ENCODE peak calls at places on chromosomes 16 and 17, in nine cellular contexts. O, X, T, N, Y, G, E, Z and B are unnamed samples.

GRCh38 chr17:59634632-59635561 is 15.2 kb downstream of the CLTC start:
- DNase-seq in Z (no peak), T (no peak), Y (peak), O (no peak), E (no peak), G (no peak), X (no peak), N (no peak), B (no peak)

GRCh38 chr16:3945751-3946603 is 65.5 kb upstream of the CREBBP start:
- DNase-seq in Y (peak), T (peak), X (no peak), E (no peak), O (no peak), Z (peak), N (no peak), G (peak), B (no peak)

GRCh38 chr16:1156111-1156982 is 3.4 kb downstream of the CACNA1H start:
- DNase-seq in Z (no peak), N (no peak), E (peak), Y (no peak), X (no peak), O (no peak), T (no peak), G (no peak), B (no peak)

GRCh38 chr17:64343833-64344637 is 46.6 kb downstream of the PECAM1 start:
- DNase-seq in X (no peak), N (no peak), E (peak), Z (peak), G (peak), O (no peak), T (peak), Y (peak), B (no peak)

GRCh38 chr17:38735161-38735997 is 5.2 kb downstream of the CISD3 start:
- DNase-seq in T (no peak), O (peak), X (peak), Y (no peak), Z (no peak), G (no peak), N (no peak), E (peak), B (no peak)

GRCh38 chr16:30628628-30629342 is 18.6 kb upstream of the ZNF689 start:
- DNase-seq in G (peak), O (peak), Y (peak), E (peak), X (peak), T (peak), Z (peak), N (peak), B (peak)

GRCh38 chr17:250487-251300 is 69.2 kb upstream of the DOC2B start:
- DNase-seq in O (peak), Y (no peak), G (no peak), E (peak), Z (no peak), T (no peak), X (peak), N (no peak), B (peak)

GRCh38 chr17:7862692-7863437 is 5.1 kb downstream of the CYB5D1 start:
- DNase-seq in Y (no peak), O (peak), Z (peak), T (no peak), X (peak), N (no peak), E (peak), G (no peak), B (no peak)

GRCh38 chr16:30889721-30890120 is 4.2 kb downstream of the BCL7C start:
- DNase-seq in N (no peak), Z (no peak), T (no peak), X (no peak), Y (no peak), G (no peak), E (no peak), O (no peak), B (no peak)

GRCh38 chr16:65002265-65002664 is 119.6 kb downstream of the CDH11 start:
- DNase-seq in G (no peak), N (no peak), Y (no peak), Z (peak), O (no peak), E (no peak), T (peak), X (no peak), B (no peak)

GRCh38 chr17:32777436-32777835 is 99.5 kb downstream of the MYO1D start:
- DNase-seq in O (no peak), N (peak), Z (peak), T (peak), E (no peak), X (no peak), Y (no peak), G (no peak), B (no peak)

GRCh38 chr16:47664653-47665325 is 203.7 kb downstream of the PHKB start:
- DNase-seq in N (no peak), Z (no peak), Y (no peak), E (no peak), X (no peak), T (no peak), O (no peak), G (no peak), B (no peak)

GRCh38 chr17:44906987-44907681 is 7.9 kb upstream of the EFTUD2 start:
- DNase-seq in T (peak), E (no peak), X (no peak), Y (peak), G (no peak), O (no peak), Z (no peak), N (no peak), B (no peak)

GRCh38 chr17:20156196-20157077 is 147.3 kb downstream of the SPECC1 start:
- DNase-seq in N (no peak), E (peak), G (no peak), Z (peak), O (peak), T (peak), Y (peak), X (peak), B (peak)

GRCh38 chr17:63645775-63646491 is 23.7 kb downstream of the MAP3K3 start:
- DNase-seq in E (no peak), Z (peak), X (no peak), N (no peak), G (no peak), O (no peak), T (no peak), Y (no peak), B (no peak)

GRCh38 chr17:47317119-47317518 is 6.6 kb upstream of the EFCAB13 start:
- DNase-seq in Y (no peak), G (no peak), O (no peak), X (no peak), Z (peak), E (no peak), N (no peak), T (no peak), B (no peak)

GRCh38 chr17:39225974-39226683 is 384 bp upstream of the STAC2 start:
- DNase-seq in Z (no peak), Y (no peak), G (no peak), E (peak), T (no peak), O (peak), N (no peak), X (peak), B (peak)

GRCh38 chr17:27244019-27244418 is 49.9 kb upstream of the WSB1 start:
- DNase-seq in X (no peak), G (no peak), E (no peak), N (no peak), T (no peak), O (no peak), Z (no peak), Y (no peak), B (no peak)

GRCh38 chr16:75820672-75821071 is 94.4 kb upstream of the CPHXL start:
- DNase-seq in T (no peak), G (no peak), X (no peak), Z (no peak), E (no peak), N (no peak), Y (peak), O (no peak), B (no peak)

GRCh38 chr17:51764387-51764971 is 394.0 kb downstream of the CA10 start:
- DNase-seq in Y (peak), X (no peak), Z (peak), G (peak), O (peak), N (peak), T (peak), E (peak), B (no peak)

GRCh38 chr16:57530104-57530522 is 6.3 kb downstream of the CCDC102A start:
- DNase-seq in G (peak), T (peak), N (no peak), E (peak), Y (no peak), O (peak), X (peak), Z (peak), B (no peak)

GRCh38 chr17:34207572-34207971 is 47.5 kb upstream of the CCL2 start:
- DNase-seq in T (no peak), N (no peak), X (no peak), O (no peak), G (no peak), Y (no peak), E (no peak), Z (peak), B (no peak)

GRCh38 chr17:15261063-15261817 is 3.9 kb downstream of the PMP22 start:
- DNase-seq in G (no peak), N (no peak), Z (peak), X (peak), O (peak), Y (no peak), T (peak), E (peak), B (peak)

GRCh38 chr17:15263680-15264079 is 1.4 kb downstream of the PMP22 start:
- DNase-seq in E (no peak), G (no peak), Z (no peak), O (no peak), Y (no peak), N (no peak), T (no peak), X (no peak), B (no peak)

GRCh38 chr17:15263206-15263579 is 1.9 kb downstream of the PMP22 start:
- DNase-seq in G (peak), T (no peak), O (peak), Y (no peak), X (peak), N (no peak), Z (peak), E (peak), B (no peak)

GRCh38 chr17:15261818-15262290 is 3.3 kb downstream of the PMP22 start:
- DNase-seq in T (no peak), Z (peak), Y (no peak), E (peak), G (no peak), O (peak), X (no peak), N (no peak), B (no peak)

GRCh38 chr17:15262291-15263205 is 2.6 kb downstream of the PMP22 start:
- DNase-seq in G (peak), Z (peak), X (peak), O (peak), N (peak), E (peak), Y (no peak), T (no peak), B (no peak)
- TF ChIP-seq CTCF in G (peak), Z (peak), X (no peak), O (no peak), N (no peak), E (peak), Y (no peak), T (peak), B (no peak)

DNA sequence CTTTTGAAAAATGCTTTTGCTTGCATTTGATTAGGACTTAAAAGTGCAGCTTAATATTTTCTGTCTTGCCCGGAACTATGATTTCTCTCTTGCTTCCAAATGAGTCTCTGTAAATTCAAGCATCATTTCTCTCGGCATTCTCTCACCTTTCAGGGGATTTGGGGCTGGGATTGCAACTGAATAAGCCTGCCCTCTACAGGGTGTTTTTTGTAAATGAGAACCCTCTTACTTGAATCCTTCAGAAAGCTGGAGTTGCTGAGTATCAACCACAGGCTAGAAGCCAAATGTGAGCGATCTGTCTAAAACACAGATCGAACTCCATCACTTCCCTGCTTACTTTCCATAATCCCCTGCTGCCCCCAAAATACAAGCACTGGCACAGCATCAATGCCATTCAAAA is 234.6 kb downstream of the TMEM114 start:
- DNase-seq in E (no peak), G (no peak), N (no peak), X (no peak), Z (no peak), O (no peak), T (no peak), Y (no peak), B (no peak)
- TF ChIP-seq CTCF in E (no peak), G (no peak), N (peak), X (no peak), Z (no peak), O (no peak), T (no peak), Y (no peak), B (peak)

DNA sequence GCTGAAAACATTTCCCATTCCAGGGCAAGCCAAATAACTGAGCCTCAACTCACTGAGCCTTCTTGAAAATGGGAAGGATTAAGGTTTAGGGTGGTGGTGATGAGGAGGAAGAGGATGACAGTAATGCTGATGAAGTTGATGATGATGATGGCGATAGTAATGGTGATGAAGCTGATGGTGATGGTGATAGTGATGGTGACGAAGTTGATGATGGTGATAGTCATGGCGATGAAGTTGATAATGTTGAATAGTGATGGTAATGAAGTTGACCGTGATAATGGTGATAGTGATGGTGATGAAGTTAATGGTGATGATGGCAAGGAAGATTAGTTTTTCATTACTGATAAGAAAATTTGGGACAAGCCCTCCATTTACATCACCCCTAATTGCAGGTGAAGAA is 285.8 kb upstream of the DYNLRB2 start:
- DNase-seq in T (no peak), O (no peak), G (no peak), Y (no peak), N (no peak), E (no peak), Z (no peak), X (no peak), B (no peak)
- TF ChIP-seq CTCF in T (no peak), O (no peak), G (no peak), Y (no peak), N (no peak), E (no peak), Z (no peak), X (no peak), B (no peak)

DNA sequence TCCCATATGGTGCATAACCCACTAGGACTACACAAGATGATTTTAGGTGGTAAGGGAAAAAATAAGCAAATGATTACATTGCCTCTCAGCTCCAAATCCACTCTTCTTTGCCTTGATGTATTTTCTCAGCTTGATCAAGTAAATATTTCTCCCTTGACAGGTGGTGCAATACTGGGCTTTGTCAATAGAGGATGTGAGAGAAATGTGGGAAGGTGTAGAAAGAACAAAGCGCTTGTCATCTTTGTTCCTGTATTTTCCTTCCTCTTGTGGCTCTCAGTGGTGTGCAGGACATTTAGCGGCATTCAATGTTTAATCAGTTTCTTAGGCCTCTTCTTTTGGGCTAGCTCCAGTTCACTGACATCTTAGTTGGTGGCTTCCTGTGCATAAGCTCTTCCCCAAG is 1165.8 kb upstream of the GOT2 start:
- DNase-seq in G (no peak), Y (no peak), X (no peak), N (no peak), E (no peak), O (no peak), T (no peak), Z (no peak), B (no peak)
- TF ChIP-seq CTCF in G (no peak), Y (no peak), X (no peak), N (no peak), E (no peak), O (no peak), T (no peak), Z (no peak), B (no peak)

GRCh38 chr16:88288303-88288702 is 94.5 kb upstream of the ZNF469 start:
- DNase-seq in X (no peak), N (no peak), G (no peak), T (no peak), Y (no peak), E (no peak), O (no peak), Z (no peak), B (no peak)

GRCh38 chr16:88289001-88289400 is 93.8 kb upstream of the ZNF469 start:
- DNase-seq in G (no peak), E (no peak), Y (no peak), Z (no peak), O (no peak), T (no peak), X (no peak), N (no peak), B (no peak)

GRCh38 chr16:88286301-88286923 is 96.3 kb upstream of the ZNF469 start:
- DNase-seq in T (no peak), E (no peak), G (no peak), O (no peak), Y (no peak), N (no peak), X (no peak), Z (no peak), B (no peak)

GRCh38 chr16:88285514-88285822 is 97.3 kb upstream of the ZNF469 start:
- DNase-seq in N (no peak), G (no peak), Z (no peak), X (no peak), O (no peak), Y (no peak), E (no peak), T (no peak), B (no peak)

GRCh38 chr16:88287219-88287618 is 95.5 kb upstream of the ZNF469 start:
- DNase-seq in T (no peak), Z (no peak), O (no peak), E (no peak), X (no peak), N (no peak), Y (no peak), G (no peak), B (no peak)
- TF ChIP-seq CTCF in T (peak), Z (peak), O (peak), E (no peak), X (no peak), N (peak), Y (peak), G (no peak), B (peak)

DNA sequence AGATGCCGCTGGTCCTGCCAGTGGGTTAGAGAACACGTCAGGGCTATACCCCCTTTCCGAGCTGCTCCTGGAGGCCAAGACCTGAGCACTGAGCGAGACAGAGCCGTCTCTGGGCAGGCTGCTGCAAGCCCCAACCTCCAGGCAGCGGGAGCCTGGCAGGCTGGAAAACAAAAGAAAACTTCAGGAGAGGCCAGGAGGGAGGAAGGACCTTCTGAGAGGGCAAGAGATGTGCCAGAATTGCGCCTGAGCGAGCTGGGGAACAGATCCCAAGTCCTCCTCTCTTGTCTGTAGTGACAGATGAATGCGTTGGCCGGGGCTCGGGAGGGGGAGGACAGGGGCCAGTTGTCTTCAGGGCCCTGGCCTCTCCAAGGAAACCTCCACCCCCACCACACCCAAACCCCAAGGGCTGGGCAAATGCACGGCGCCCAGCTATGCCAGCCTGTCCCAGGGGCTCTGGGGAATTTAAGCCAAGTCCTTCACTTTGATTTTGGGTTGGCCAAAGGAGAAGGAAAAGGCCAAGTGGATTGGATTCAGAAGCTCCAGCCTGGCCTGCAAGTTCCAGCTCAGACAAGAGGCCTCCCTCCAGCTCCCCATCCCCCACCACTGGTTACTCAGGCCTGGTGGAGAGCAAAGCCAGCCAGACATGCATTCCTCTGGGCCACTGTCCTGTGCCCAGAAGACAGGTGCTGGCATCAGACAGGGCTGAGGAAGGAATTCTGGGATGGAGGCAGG is 18.1 kb downstream of the SDK2 start:
- DNase-seq in Z (no peak), E (no peak), O (no peak), N (no peak), X (no peak), Y (no peak), G (no peak), T (no peak), B (no peak)
- TF ChIP-seq CTCF in Z (no peak), E (no peak), O (no peak), N (no peak), X (no peak), Y (no peak), G (no peak), T (no peak), B (no peak)

GRCh38 chr17:49254066-49254465 is 23.5 kb upstream of the PHOSPHO1 start:
- DNase-seq in Y (no peak), T (no peak), O (no peak), E (no peak), G (no peak), Z (no peak), X (no peak), N (no peak), B (no peak)

GRCh38 chr17:49247949-49248348 is 17.4 kb upstream of the PHOSPHO1 start:
- DNase-seq in O (no peak), E (no peak), X (no peak), Y (no peak), Z (no peak), T (no peak), G (no peak), N (no peak), B (no peak)

GRCh38 chr17:49249292-49249794 is 18.8 kb upstream of the PHOSPHO1 start:
- DNase-seq in O (no peak), G (no peak), X (no peak), T (no peak), Z (peak), N (no peak), E (no peak), Y (no peak), B (no peak)

GRCh38 chr17:49249890-49250522 is 19.4 kb upstream of the PHOSPHO1 start:
- DNase-seq in Y (no peak), E (no peak), Z (no peak), O (no peak), G (no peak), N (no peak), X (no peak), T (no peak), B (no peak)

DNA sequence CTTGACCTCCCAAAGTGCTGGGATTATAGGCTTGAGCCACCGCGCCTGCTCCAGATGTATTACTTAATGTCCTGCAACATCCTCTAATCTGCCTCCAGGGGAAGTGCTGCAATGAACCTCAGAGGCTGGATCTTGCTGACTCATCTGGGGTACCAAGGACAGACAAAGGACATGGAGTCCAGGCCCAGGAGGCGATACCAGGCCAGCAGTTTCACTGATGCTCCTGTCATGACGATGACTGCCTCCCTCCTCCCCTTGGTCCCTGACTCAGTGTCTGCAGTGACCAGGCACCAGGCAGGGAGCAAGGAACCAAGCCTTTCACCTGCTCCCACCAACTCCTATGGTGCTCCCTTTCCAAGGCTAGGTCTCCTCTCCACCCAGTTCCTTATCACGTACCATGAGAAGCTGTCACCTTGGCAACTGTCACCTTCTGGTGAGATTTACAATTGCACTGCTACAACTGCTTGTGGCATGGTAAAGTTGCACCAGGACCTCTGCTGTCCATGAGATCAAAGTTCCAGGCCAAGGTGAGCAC is 21.6 kb upstream of the PHOSPHO1 start:
- DNase-seq in G (no peak), Z (peak), T (peak), O (no peak), Y (no peak), E (no peak), N (no peak), X (no peak), B (no peak)
- TF ChIP-seq CTCF in G (no peak), Z (no peak), T (no peak), O (no peak), Y (no peak), E (no peak), N (no peak), X (no peak), B (no peak)